ENCODE peak calls at places on chromosomes 4 and X, in eight cellular contexts. V, E, I, X, H, U, O and J are unnamed samples.

GRCh38 chrX:83508006-83508405 is at the start of gene POU3F4:
- DNase-seq in V (no peak), E (no peak), I (no peak), X (peak; percentile 30), H (peak; percentile 38), U (no peak), O (no peak), J (no peak)

GRCh38 chrX:107450823-107451509 is 1.5 kb downstream of the FRMPD3 start:
- DNase-seq in V (no peak), E (no peak), I (no peak), X (no peak), H (peak; percentile 61), U (no peak), O (no peak), J (peak; percentile 40)

GRCh38 chr4:186368291-186368690 is 102.3 kb downstream of the F11 start:
- DNase-seq in V (no peak), E (no peak), I (no peak), X (no peak), H (no peak), U (no peak), O (no peak), J (no peak)

GRCh38 chr4:20318899-20319291 is 67.2 kb downstream of the SLIT2 start:
- DNase-seq in V (peak; percentile 11), E (no peak), I (no peak), X (no peak), H (no peak), U (no peak), O (no peak), J (no peak)

GRCh38 chr4:21879187-21879586 is 69.4 kb downstream of the KCNIP4 start:
- DNase-seq in V (peak; percentile 23), E (peak; percentile 5), I (peak; percentile 21), X (no peak), H (no peak), U (no peak), O (no peak), J (no peak)

GRCh38 chr4:62399242-62399641 is 1199.1 kb downstream of the ADGRL3 start:
- DNase-seq in V (no peak), E (no peak), I (peak; percentile 22), X (no peak), H (no peak), U (peak; percentile 47), O (no peak), J (no peak)

GRCh38 chr4:118277243-118277642 is 75.6 kb downstream of the PRSS12 start:
- DNase-seq in V (no peak), E (no peak), I (no peak), X (no peak), H (no peak), U (no peak), O (no peak), J (no peak)

GRCh38 chr4:159267940-159268327 is 165.1 kb downstream of the RAPGEF2 start:
- DNase-seq in V (no peak), E (no peak), I (no peak), X (no peak), H (no peak), U (no peak), O (no peak), J (no peak)

GRCh38 chrX:150084474-150085229 is 146.4 kb upstream of the EOLA2 start:
- DNase-seq in V (peak; percentile 77), E (no peak), I (peak; percentile 87), X (no peak), H (no peak), U (no peak), O (no peak), J (no peak)

GRCh38 chr4:82851902-82852750 is 38.8 kb downstream of the SEC31A start:
- DNase-seq in V (peak; percentile 49), E (peak; percentile 45), I (peak; percentile 60), X (no peak), H (no peak), U (peak; percentile 41), O (no peak), J (no peak)

GRCh38 chrX:78111140-78111931 is 7.3 kb downstream of the PGK1 start:
- DNase-seq in V (no peak), E (peak; percentile 30), I (no peak), X (no peak), H (no peak), U (no peak), O (no peak), J (no peak)

DNA sequence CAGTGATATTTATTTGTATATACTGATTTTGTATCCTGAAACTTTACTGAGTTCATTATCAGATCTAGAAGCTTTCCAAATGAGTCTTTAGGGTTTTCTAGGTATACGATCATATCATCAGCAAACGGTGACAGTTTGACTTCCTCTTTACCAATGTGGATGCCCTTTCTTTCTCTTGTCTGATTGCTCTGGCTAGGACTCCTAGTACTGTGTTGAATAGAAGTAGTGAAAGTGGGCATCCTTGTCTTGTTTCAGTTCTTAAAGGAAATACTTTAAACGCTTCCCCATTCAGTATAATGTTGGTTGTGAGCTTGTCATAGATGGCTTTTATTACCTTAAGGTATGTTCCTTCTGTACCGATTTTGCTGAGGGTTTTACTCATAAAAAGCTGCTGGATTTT is 37.5 kb downstream of the CBR4 start:
- DNase-seq in V (no peak), E (no peak), I (no peak), X (no peak), H (no peak), U (no peak), O (no peak), J (no peak)
- H3K9me3 ChIP-seq in V (peaks cover 1% of the 10 kb centered on the region), E (no peaks in the 10 kb centered on the region), I (no peaks in the 10 kb centered on the region), X (no peaks in the 10 kb centered on the region), H (peaks cover 4% of the 10 kb centered on the region), U (no peaks in the 10 kb centered on the region), O (peaks cover 8% of the 10 kb centered on the region), J (no peaks in the 10 kb centered on the region)

DNA sequence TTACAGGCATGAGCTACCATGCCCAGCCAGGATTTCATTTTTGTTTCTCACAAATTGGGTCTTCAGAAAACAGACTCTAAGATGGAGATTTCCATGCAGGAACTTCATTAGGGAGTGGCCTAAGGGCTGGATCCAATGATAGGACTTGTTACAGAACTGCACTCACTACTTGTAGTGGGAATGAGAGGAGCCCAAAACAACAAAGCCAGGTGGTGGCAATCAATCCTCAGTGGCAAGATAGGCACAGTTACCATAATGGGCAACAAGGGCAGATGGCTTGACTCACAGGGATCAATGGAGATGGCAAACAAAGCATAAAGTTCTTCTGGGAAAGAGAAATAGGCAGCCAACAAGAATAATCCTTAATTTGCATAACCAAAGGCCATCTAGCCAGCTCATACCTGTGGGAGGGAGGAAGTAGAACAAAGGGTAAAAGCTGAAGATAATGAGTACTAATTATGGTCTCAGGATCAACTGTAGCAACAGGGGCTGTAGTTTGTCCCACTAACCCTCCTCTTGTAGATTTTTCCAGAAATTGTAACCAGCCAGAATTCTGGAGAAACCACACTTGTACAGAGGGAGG is 72.8 kb upstream of the MAPK10 start:
- DNase-seq in V (no peak), E (no peak), I (no peak), X (no peak), H (no peak), U (no peak), O (no peak), J (no peak)
- H3K4me1 ChIP-seq in V (no peaks in the 10 kb centered on the region), E (no peaks in the 10 kb centered on the region), I (no peaks in the 10 kb centered on the region), X (no peaks in the 10 kb centered on the region), H (no peaks in the 10 kb centered on the region), U (no peaks in the 10 kb centered on the region), O (no peaks in the 10 kb centered on the region), J (no peaks in the 10 kb centered on the region)

GRCh38 chr4:25450491-25450901 is 73.4 kb downstream of the ANAPC4 start:
- DNase-seq in V (no peak), E (no peak), I (no peak), X (no peak), H (no peak), U (no peak), O (no peak), J (no peak)
- H3K9me3 ChIP-seq in V (no peaks in the 10 kb centered on the region), E (no peaks in the 10 kb centered on the region), I (no peaks in the 10 kb centered on the region), X (no peaks in the 10 kb centered on the region), H (no peaks in the 10 kb centered on the region), U (no peaks in the 10 kb centered on the region), O (no peaks in the 10 kb centered on the region), J (no peaks in the 10 kb centered on the region)

DNA sequence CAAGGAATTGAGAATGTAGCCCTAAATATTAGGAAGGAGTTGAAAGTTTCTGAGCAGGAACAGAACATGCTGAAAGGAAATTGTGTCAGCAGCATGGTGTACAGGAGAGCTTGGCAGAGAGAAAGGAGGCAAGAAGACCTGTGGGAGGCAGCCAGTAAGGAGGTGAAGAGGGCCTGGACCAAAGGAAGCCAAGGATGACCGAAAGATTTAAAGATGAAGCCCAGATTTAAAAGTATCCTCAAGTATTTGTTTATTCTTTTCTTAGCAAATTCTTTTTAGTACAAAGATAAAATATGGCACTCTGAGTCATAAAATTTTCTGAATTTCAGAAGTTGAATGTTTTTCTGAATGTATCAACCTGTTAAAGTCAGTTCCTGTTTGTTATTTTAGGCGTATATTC is 3.5 kb downstream of the PKD2 start:
- DNase-seq in V (peak; percentile 42), E (no peak), I (no peak), X (no peak), H (no peak), U (no peak), O (no peak), J (no peak)
- H3K4me1 ChIP-seq in V (peaks cover 16% of the 10 kb centered on the region), E (peaks cover 61% of the 10 kb centered on the region), I (peaks cover 16% of the 10 kb centered on the region), X (peaks cover 8% of the 10 kb centered on the region), H (peaks cover 6% of the 10 kb centered on the region), U (peaks cover 9% of the 10 kb centered on the region), O (peaks cover 1% of the 10 kb centered on the region), J (peaks cover 3% of the 10 kb centered on the region)

GRCh38 chr4:110636677-110637407 is 14.0 kb upstream of the PITX2 start:
- DNase-seq in V (peak; percentile 72), E (no peak), I (no peak), X (no peak), H (no peak), U (no peak), O (peak; percentile 65), J (no peak)
- H3K9me3 ChIP-seq in V (peaks cover 7% of the 10 kb centered on the region), E (no peaks in the 10 kb centered on the region), I (no peaks in the 10 kb centered on the region), X (no peaks in the 10 kb centered on the region), H (no peaks in the 10 kb centered on the region), U (no peaks in the 10 kb centered on the region), O (peaks cover 1% of the 10 kb centered on the region), J (no peaks in the 10 kb centered on the region)

GRCh38 chr4:6910960-6911874 is 1.6 kb downstream of the TBC1D14 start:
- DNase-seq in V (no peak), E (no peak), I (no peak), X (no peak), H (no peak), U (no peak), O (no peak), J (no peak)
- H3K4me1 ChIP-seq in V (peaks cover 9% of the 10 kb centered on the region), E (peaks cover 68% of the 10 kb centered on the region), I (peaks cover 8% of the 10 kb centered on the region), X (peaks cover 15% of the 10 kb centered on the region), H (peaks cover 12% of the 10 kb centered on the region), U (peaks cover 11% of the 10 kb centered on the region), O (no peaks in the 10 kb centered on the region), J (peaks cover 10% of the 10 kb centered on the region)

GRCh38 chr4:167987285-167987684 is 105.1 kb upstream of the ANXA10 start:
- DNase-seq in V (no peak), E (no peak), I (no peak), X (no peak), H (no peak), U (no peak), O (no peak), J (no peak)

GRCh38 chr4:167989815-167990214 is 102.5 kb upstream of the ANXA10 start:
- DNase-seq in V (no peak), E (no peak), I (peak; percentile 48), X (no peak), H (no peak), U (no peak), O (no peak), J (no peak)

GRCh38 chr4:167986044-167986443 is 106.3 kb upstream of the ANXA10 start:
- DNase-seq in V (no peak), E (no peak), I (no peak), X (no peak), H (no peak), U (no peak), O (no peak), J (no peak)

GRCh38 chr4:167985565-167985964 is 106.8 kb upstream of the ANXA10 start:
- DNase-seq in V (no peak), E (no peak), I (no peak), X (no peak), H (no peak), U (no peak), O (no peak), J (peak; percentile 18)
- H3K9me3 ChIP-seq in V (no peaks in the 10 kb centered on the region), E (peaks cover 45% of the 10 kb centered on the region), I (no peaks in the 10 kb centered on the region), X (no peaks in the 10 kb centered on the region), H (no peaks in the 10 kb centered on the region), U (no peaks in the 10 kb centered on the region), O (peaks cover 2% of the 10 kb centered on the region), J (no peaks in the 10 kb centered on the region)